ENCODE peak calls at places on chromosome 15, in nine cellular contexts. I is left ventricle myocardium inferior, U is stomach, D is NT2/D1, E is foreskin fibroblast, F is adrenal gland, N is hepatocyte, O is astrocyte of the spinal cord, X is fibroblast of the aortic adventitia. H is an unnamed sample.

GRCh38 chr15:99955532-99955931 is 222.3 kb upstream of the LYSMD4 start:
- DNase-seq in I (no peak), U (no peak), D (no peak), E (no peak), F (peak; percentile 7), N (no peak), O (no peak), X (no peak), H (no peak)

GRCh38 chr15:65791335-65792129 is 561 bp downstream of the DENND4A start:
- DNase-seq in I (peak; percentile 60), U (peak; percentile 58), D (peak; percentile 33), E (peak; percentile 12), F (peak; percentile 79), N (peak; percentile 72), O (peak; percentile 47), X (peak; percentile 39), H (peak; percentile 63)

GRCh38 chr15:77830041-77830440 is 197.3 kb upstream of the LINGO1 start:
- DNase-seq in I (no peak), U (no peak), D (no peak), E (peak; percentile 78), F (peak; percentile 23), N (no peak), O (peak; percentile 93), X (peak; percentile 70), H (no peak)

GRCh38 chr15:52262364-52262763 is 33.2 kb downstream of the MYO5C start:
- DNase-seq in I (no peak), U (no peak), D (no peak), E (no peak), F (no peak), N (no peak), O (peak; percentile 8), X (no peak), H (no peak)

GRCh38 chr15:34709866-34710265 is 44.9 kb downstream of the GJD2 start:
- DNase-seq in I (no peak), U (no peak), D (no peak), E (peak; percentile 11), F (no peak), N (no peak), O (peak; percentile 11), X (peak; percentile 10), H (no peak)

GRCh38 chr15:25838871-25839195 is 24.3 kb downstream of the ATP10A start:
- DNase-seq in I (no peak), U (no peak), D (no peak), E (no peak), F (no peak), N (no peak), O (no peak), X (no peak), H (no peak)

GRCh38 chr15:64746921-64747320 is 28.5 kb downstream of the RBPMS2 start:
- DNase-seq in I (no peak), U (no peak), D (no peak), E (no peak), F (no peak), N (no peak), O (no peak), X (no peak), H (peak; percentile 27)

GRCh38 chr15:87736401-87736800 is 520.1 kb downstream of the NTRK3 start:
- DNase-seq in I (no peak), U (no peak), D (no peak), E (peak; percentile 10), F (no peak), N (no peak), O (peak; percentile 51), X (peak; percentile 39), H (no peak)

GRCh38 chr15:31320022-31320421 is 6.6 kb upstream of the KLF13 start:
- DNase-seq in I (no peak), U (no peak), D (no peak), E (no peak), F (no peak), N (no peak), O (no peak), X (no peak), H (no peak)

GRCh38 chr15:35437157-35437556 is 108.8 kb downstream of the DPH6 start:
- DNase-seq in I (no peak), U (no peak), D (peak; percentile 16), E (no peak), F (no peak), N (no peak), O (no peak), X (no peak), H (no peak)

GRCh38 chr15:67080118-67080899 is 14.9 kb downstream of the SMAD3 start:
- DNase-seq in I (peak; percentile 37), U (peak; percentile 63), D (no peak), E (peak; percentile 79), F (peak; percentile 74), N (no peak), O (peak; percentile 92), X (peak; percentile 96), H (peak; percentile 40)

GRCh38 chr15:65837301-65838283 is 31.7 kb upstream of the RAB11A start:
- DNase-seq in I (no peak), U (no peak), D (no peak), E (no peak), F (no peak), N (no peak), O (no peak), X (no peak), H (no peak)

GRCh38 chr15:83207622-83208356 is at the start of gene HDGFL3:
- DNase-seq in I (peak; percentile 69), U (peak; percentile 46), D (peak; percentile 56), E (peak; percentile 41), F (peak; percentile 64), N (peak; percentile 81), O (peak; percentile 70), X (peak; percentile 42), H (peak; percentile 59)

GRCh38 chr15:89673162-89673506 is 6.0 kb downstream of the PLIN1 start:
- DNase-seq in I (no peak), U (no peak), D (peak; percentile 67), E (no peak), F (no peak), N (no peak), O (no peak), X (no peak), H (peak; percentile 58)

GRCh38 chr15:66619152-66619903 is 53.5 kb upstream of the LCTL start:
- DNase-seq in I (peak; percentile 74), U (peak; percentile 85), D (peak; percentile 75), E (peak; percentile 63), F (peak; percentile 87), N (peak; percentile 88), O (peak; percentile 69), X (peak; percentile 77), H (peak; percentile 93)

DNA sequence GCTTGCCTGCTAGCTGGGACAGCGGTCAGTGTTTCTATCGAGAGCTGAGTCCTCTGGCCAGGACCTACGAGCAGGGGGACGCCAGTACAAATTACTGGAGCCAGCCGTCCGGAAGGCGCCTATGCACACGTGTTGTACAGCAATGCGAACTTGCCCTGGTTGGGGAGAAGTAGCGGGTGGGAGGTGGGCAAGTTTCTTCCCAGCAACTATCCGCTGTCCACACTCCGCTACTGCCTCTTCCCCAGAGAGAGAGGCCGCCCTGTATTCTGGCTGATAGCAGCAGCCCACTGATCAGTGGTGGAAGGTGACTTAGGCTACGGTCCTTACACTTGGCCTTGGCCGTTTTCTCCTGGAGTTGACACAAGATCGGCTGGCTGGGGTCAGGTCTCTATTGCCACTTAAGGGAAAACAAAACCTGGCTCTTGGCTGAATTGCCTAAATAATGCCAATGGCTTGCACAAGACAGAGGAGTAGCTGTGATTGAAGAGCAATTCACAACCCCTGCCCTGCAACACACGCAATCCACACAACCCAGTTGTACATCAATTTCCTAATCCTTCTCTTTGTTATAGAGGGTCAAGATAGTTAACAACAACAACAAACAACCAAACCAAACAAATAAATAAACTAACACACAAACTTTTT is 12.8 kb upstream of the SHC4 start:
- DNase-seq in I (no peak), U (no peak), D (no peak), E (no peak), F (no peak), N (no peak), O (no peak), X (no peak), H (peak; percentile 57)
- H3K4me3 ChIP-seq in I (peak overlapping the region; percentile 71), U (no peak overlapping the region), D (peak overlapping the region; percentile 32), E (no peak overlapping the region), F (no peak overlapping the region), N (no peak overlapping the region), O (no peak overlapping the region), X (no peak overlapping the region), H (no peak overlapping the region)

GRCh38 chr15:85967553-85967952 is 112.1 kb upstream of the AGBL1 start:
- DNase-seq in I (no peak), U (no peak), D (no peak), E (no peak), F (no peak), N (no peak), O (no peak), X (no peak), H (no peak)
- H3K4me3 ChIP-seq in I (no peak overlapping the region), U (no peak overlapping the region), D (no peak overlapping the region), E (no peak overlapping the region), F (no peak overlapping the region), N (no peak overlapping the region), O (no peak overlapping the region), X (no peak overlapping the region), H (no peak overlapping the region)

GRCh38 chr15:48021336-48022086 is 99.3 kb upstream of the SLC24A5 start:
- DNase-seq in I (no peak), U (no peak), D (no peak), E (no peak), F (no peak), N (peak; percentile 40), O (peak; percentile 6), X (no peak), H (no peak)

GRCh38 chr15:48028712-48029111 is 92.1 kb upstream of the SLC24A5 start:
- DNase-seq in I (no peak), U (no peak), D (no peak), E (no peak), F (no peak), N (no peak), O (no peak), X (no peak), H (no peak)

GRCh38 chr15:48020166-48020565 is 100.6 kb upstream of the SLC24A5 start:
- DNase-seq in I (no peak), U (no peak), D (no peak), E (no peak), F (no peak), N (no peak), O (no peak), X (no peak), H (no peak)

GRCh38 chr15:48029656-48030055 is 91.1 kb upstream of the SLC24A5 start:
- DNase-seq in I (no peak), U (no peak), D (no peak), E (no peak), F (no peak), N (no peak), O (peak; percentile 12), X (no peak), H (no peak)

DNA sequence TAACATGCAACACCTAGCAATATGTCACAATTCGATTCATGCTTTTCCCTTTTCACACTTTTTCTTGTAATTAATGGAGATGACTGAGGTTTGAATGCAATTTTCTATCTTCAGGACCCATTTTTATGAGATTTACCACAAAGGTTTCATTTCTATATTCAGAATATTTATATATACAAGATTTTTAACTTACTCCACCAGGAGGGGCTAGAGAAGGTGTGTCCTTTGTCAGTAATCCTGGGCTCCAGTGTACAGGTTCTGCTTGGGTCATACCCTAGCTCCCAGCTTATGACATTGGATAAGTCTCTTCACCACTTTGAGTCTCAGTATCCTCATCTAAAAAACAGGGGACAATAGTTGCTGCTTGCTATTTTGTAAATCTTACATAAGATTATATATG is 95.7 kb upstream of the SLC24A5 start:
- DNase-seq in I (no peak), U (no peak), D (no peak), E (no peak), F (no peak), N (no peak), O (no peak), X (peak; percentile 2), H (no peak)
- H3K4me3 ChIP-seq in I (no peak overlapping the region), U (no peak overlapping the region), D (no peak overlapping the region), E (no peak overlapping the region), F (no peak overlapping the region), N (no peak overlapping the region), O (no peak overlapping the region), X (no peak overlapping the region), H (no peak overlapping the region)

GRCh38 chr15:22227961-22228762 is 147.8 kb downstream of the OR4M2 start:
- DNase-seq in I (no peak), U (no peak), D (no peak), E (no peak), F (peak; percentile 13), N (no peak), O (no peak), X (no peak), H (no peak)
- H3K4me3 ChIP-seq in I (no peak overlapping the region), U (no peak overlapping the region), D (no peak overlapping the region), E (no peak overlapping the region), F (no peak overlapping the region), N (no peak overlapping the region), O (no peak overlapping the region), X (no peak overlapping the region), H (no peak overlapping the region)

H was measured in right cardiac atrium.